ENCODE peak calls at places on chromosomes 2 and 18, in four cellular contexts. R, T, S and J are unnamed samples.
A peak's percentile ranks its signal among the peaks of the same experiment; 100 is the strongest.

GRCh38 chr2:172614932-172615331 is 59.0 kb downstream of the PDK1 start:
- DNase-seq in S (no peak), T (no peak), R (no peak), J (no peak)

GRCh38 chr2:14815201-14815600 is 182.7 kb downstream of the LRATD1 start:
- DNase-seq in T (no peak), R (no peak), S (no peak), J (no peak)

GRCh38 chr2:48414980-48415764 is 114.8 kb upstream of the STON1 start:
- DNase-seq in T (no peak), S (no peak), R (no peak), J (no peak)

GRCh38 chr2:6937582-6937981 is 20.4 kb downstream of the RNF144A start:
- DNase-seq in S (no peak), R (no peak), T (no peak), J (no peak)

GRCh38 chr2:116716038-116716437 is 1098.5 kb upstream of the DDX18 start:
- DNase-seq in T (no peak), S (no peak), R (no peak), J (no peak)

GRCh38 chr2:145096582-145096981 is 576.7 kb upstream of the ZEB2 start:
- DNase-seq in T (no peak), R (no peak), S (no peak), J (no peak)

GRCh38 chr2:71691747-71692455 is 238.5 kb downstream of the DYSF start:
- DNase-seq in T (no peak), R (no peak), S (no peak), J (no peak)

GRCh38 chr2:213862407-213863076 is 548.3 kb upstream of the VWC2L start:
- DNase-seq in T (no peak), R (peak; percentile 8), S (no peak), J (no peak)

GRCh38 chr2:189854152-189854551 is 69.9 kb downstream of the PMS1 start:
- DNase-seq in R (no peak), T (no peak), S (no peak), J (no peak)

GRCh38 chr2:189849550-189849949 is 65.3 kb downstream of the PMS1 start:
- DNase-seq in S (no peak), T (no peak), R (no peak), J (no peak)

GRCh38 chr2:189848276-189848675 is 64.0 kb downstream of the PMS1 start:
- DNase-seq in T (no peak), S (no peak), R (no peak), J (no peak)

GRCh38 chr2:189854956-189855355 is 70.7 kb downstream of the PMS1 start:
- DNase-seq in R (no peak), T (no peak), S (no peak), J (no peak)

DNA sequence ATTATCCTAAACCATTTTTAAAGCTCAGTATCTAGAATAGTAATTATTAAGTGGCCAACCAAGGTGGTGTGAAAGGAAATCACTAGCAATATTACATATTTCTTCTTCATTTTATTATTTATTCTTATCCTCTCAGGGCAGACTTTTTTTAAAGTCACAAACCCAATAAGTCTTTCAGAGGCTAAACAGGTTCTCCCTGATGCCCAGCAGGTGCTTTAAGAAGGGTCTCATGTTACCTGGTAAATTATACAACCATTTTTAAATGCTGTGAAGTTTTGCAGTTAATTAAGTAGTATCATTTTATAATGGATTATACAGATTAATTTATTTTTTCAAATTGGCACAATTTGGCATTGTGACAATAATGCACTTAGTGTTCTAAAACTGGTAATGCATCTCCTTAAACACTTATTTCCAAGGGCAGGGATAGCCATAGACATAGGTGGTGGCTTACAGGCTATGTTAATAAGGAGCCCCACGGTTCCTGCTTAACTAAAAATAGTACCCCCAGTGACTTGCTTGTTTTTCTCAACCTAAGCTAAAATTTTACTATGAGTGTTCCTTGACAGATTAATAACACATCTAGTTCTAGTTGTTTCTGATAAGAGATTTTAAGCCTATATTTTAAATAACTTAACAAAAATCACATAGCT is 67.0 kb downstream of the PMS1 start:
- DNase-seq in R (no peak), T (no peak), S (no peak), J (no peak)
- TF ChIP-seq CTCF in R (no peak), T (no peak), S (no peak), J (no peak)

DNA sequence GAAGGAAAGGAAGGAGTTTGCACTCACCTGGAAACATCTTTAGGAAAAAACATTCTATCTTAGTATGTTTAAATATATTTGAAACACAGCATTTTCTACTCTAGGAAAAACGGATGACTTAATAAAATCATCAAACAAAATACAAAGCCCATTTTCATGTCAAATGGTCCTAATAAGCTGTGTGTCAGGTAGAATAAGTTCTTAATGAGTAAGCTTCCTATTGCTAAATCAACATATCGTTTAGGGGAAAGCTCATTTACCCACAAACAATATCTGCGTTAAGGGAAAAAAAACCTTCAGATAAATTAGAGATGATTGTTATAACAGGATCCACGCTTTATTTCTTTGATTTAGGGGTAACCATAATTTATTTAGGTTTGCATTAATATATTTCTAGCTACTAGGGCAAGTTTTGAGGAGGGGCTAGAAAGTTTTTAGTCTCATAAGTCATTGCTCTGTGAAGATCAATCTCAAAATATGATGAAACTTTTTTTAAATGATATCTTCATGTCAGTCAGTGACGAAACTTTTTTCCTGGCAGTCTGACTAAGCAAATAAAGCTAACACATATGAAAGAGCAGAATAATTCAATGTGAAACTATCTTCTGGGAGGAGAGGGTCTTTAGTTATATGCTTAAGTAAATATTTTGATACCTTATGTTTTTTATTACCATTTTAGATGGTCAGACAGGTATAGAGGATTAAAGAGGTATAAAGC is 147.1 kb downstream of the WDSUB1 start:
- DNase-seq in T (no peak), R (no peak), S (no peak), J (no peak)
- H3K4me1 ChIP-seq in T (peaks cover 4% of the 10 kb centered on the region), R (peaks cover 43% of the 10 kb centered on the region), S (no peaks in the 10 kb centered on the region), J (peaks cover 86% of the 10 kb centered on the region)

GRCh38 chr18:34196231-34196630 is 28.5 kb downstream of the NOL4 start:
- DNase-seq in R (no peak), S (no peak), T (no peak), J (no peak)

GRCh38 chr18:34194239-34194638 is 30.5 kb downstream of the NOL4 start:
- DNase-seq in T (no peak), S (no peak), R (no peak), J (no peak)
- TF ChIP-seq CTCF in T (no peak), S (no peak), R (no peak), J (no peak)

GRCh38 chr2:98759827-98760625 is 29.1 kb upstream of the MGAT4A start:
- DNase-seq in R (no peak), S (no peak), T (no peak), J (no peak)
- H3K4me1 ChIP-seq in R (no peaks in the 10 kb centered on the region), S (no peaks in the 10 kb centered on the region), T (peaks cover 11% of the 10 kb centered on the region), J (peaks cover 3% of the 10 kb centered on the region)

GRCh38 chr18:59451073-59451472 is 92.0 kb upstream of the LMAN1 start:
- DNase-seq in S (no peak), T (no peak), R (peak; percentile 9), J (no peak)

GRCh38 chr18:59448546-59448945 is 89.5 kb upstream of the LMAN1 start:
- DNase-seq in R (no peak), T (no peak), S (no peak), J (no peak)

GRCh38 chr18:59451963-59452362 is 92.9 kb upstream of the LMAN1 start:
- DNase-seq in S (no peak), T (no peak), R (no peak), J (no peak)

GRCh38 chr18:59446012-59446411 is 86.9 kb upstream of the LMAN1 start:
- DNase-seq in R (peak; percentile 72), S (no peak), T (no peak), J (no peak)
- TF ChIP-seq CTCF in R (peak; percentile 13), S (no peak), T (no peak), J (no peak)

DNA sequence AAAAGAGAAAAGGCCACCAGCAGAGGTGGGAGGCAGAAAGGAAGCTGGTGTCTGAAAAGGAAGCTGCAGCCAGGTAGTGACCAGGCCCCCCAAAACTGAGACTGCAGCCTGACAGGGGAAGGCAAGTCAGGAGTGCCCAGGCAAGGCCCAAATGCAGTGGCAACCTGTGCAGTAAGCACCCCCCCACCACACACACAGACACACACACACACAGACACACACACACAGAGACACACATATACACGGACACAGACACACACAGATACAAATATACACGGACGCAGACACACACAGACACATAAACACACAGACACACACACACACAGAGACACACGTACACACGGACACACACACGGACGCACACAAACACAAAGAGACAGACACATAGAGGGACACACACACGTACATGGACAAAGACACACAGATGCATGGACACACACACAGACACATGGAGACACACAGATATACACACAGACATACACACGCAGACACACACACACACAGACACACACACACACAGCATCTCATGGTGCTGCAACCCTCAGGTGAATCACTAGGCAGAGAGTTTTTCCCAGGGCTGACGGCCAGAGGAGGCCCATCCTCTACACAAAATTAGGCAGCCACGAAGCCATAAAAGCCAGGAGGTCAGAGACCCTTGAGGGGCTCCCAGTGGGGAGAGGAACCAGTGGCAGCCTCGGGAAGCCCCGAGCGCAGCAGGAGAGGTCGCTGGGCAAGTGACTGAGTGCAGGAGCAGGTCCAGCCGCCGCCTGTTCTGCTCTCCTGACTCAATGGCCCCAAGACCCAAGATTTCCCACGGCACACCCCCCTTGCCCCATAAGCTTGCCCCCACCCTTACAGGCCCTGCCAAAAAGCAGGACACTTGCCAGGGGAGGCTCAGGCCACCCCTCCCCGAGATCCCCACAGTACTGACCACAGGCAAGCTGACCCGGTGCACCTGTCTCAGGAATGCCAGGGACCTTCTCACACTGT is 6.3 kb downstream of the SDC1 start:
- DNase-seq in S (no peak), R (no peak), T (no peak), J (no peak)
- H3K4me1 ChIP-seq in S (no peaks in the 10 kb centered on the region), R (peaks cover 3% of the 10 kb centered on the region), T (peaks cover 49% of the 10 kb centered on the region), J (peaks cover 4% of the 10 kb centered on the region)